ENCODE peak calls at places on chromosomes 4 and X, in four cellular contexts. E is astrocyte of the cerebellum; S is PC-3; U is CD8-positive, alpha-beta T cell. K is an unnamed sample.

GRCh38 chr4:15075875-15076274 is 73.6 kb downstream of the CPEB2 start:
- DNase-seq in S (no peak), U (no peak), E (no peak), K (no peak)

GRCh38 chr4:177052211-177052725 is 257.4 kb upstream of the NEIL3 start:
- DNase-seq in S (no peak), U (no peak), E (no peak), K (no peak)

GRCh38 chrX:128992107-128992971 is 531.0 kb downstream of the SMARCA1 start:
- DNase-seq in S (no peak), U (no peak), E (no peak), K (no peak)

GRCh38 chrX:103248553-103248952 is 6.4 kb downstream of the TCEAL8 start:
- DNase-seq in S (peak), U (no peak), E (peak), K (no peak)

GRCh38 chr4:16125571-16126445 is 42.0 kb upstream of the PROM1 start:
- DNase-seq in U (no peak), E (no peak), S (no peak), K (no peak)

GRCh38 chr4:39933689-39934590 is 43.8 kb downstream of the PDS5A start:
- DNase-seq in U (no peak), E (peak), S (no peak), K (no peak)

GRCh38 chr4:147760695-147761094 is 28.8 kb downstream of the ARHGAP10 start:
- DNase-seq in S (no peak), E (no peak), U (no peak), K (no peak)

GRCh38 chrX:109840585-109840984 is 107.5 kb upstream of the ACSL4 start:
- DNase-seq in E (peak), U (no peak), S (peak), K (peak)

GRCh38 chr4:95640337-95640736 is 91.6 kb upstream of the UNC5C start:
- DNase-seq in E (no peak), S (no peak), U (no peak), K (no peak)

GRCh38 chr4:13887010-13887409 is 259.5 kb upstream of the BOD1L1 start:
- DNase-seq in E (no peak), U (no peak), S (no peak), K (no peak)

GRCh38 chrX:87664381-87664780 is 146.8 kb downstream of the KLHL4 start:
- DNase-seq in E (peak), U (no peak), S (peak), K (no peak)

GRCh38 chr4:19051751-19052296 is 1030.3 kb upstream of the LCORL start:
- DNase-seq in E (no peak), U (no peak), S (no peak), K (no peak)

GRCh38 chrX:153510383-153510782 is 7.1 kb upstream of the ATP2B3 start:
- DNase-seq in U (no peak), S (no peak), E (no peak), K (no peak)

GRCh38 chr4:144712775-144713174 is 66.8 kb downstream of the HHIP start:
- DNase-seq in E (peak), S (peak), U (no peak), K (peak)

GRCh38 chr4:92303621-92304027 is at the start of gene GRID2:
- DNase-seq in U (no peak), S (peak), E (no peak), K (no peak)

GRCh38 chr4:183139058-183139740 is 40.1 kb downstream of the WWC2 start:
- DNase-seq in E (no peak), U (no peak), S (no peak), K (no peak)

GRCh38 chr4:128220286-128221235 is 67.1 kb downstream of the PGRMC2 start:
- DNase-seq in S (peak), U (no peak), E (peak), K (peak)

GRCh38 chrX:133215017-133215416 is 3.1 kb downstream of the TFDP3 start:
- DNase-seq in E (no peak), S (no peak), U (no peak), K (no peak)

GRCh38 chrX:28609917-28610613 is 22.8 kb downstream of the IL1RAPL1 start:
- DNase-seq in S (peak), E (no peak), U (no peak), K (no peak)

GRCh38 chrX:138191998-138192397 is 519.5 kb downstream of the FGF13 start:
- DNase-seq in U (no peak), E (peak), S (peak), K (no peak)

GRCh38 chr4:78464265-78464664 is 87.3 kb upstream of the ANXA3 start:
- DNase-seq in E (no peak), S (peak), U (no peak), K (no peak)

GRCh38 chrX:106481341-106481740 is 130.4 kb upstream of the RADX start:
- DNase-seq in S (peak), U (no peak), E (peak), K (no peak)

GRCh38 chrX:130878350-130879341 is 24.4 kb downstream of the ENOX2 start:
- DNase-seq in S (peak), U (no peak), E (peak), K (peak)

GRCh38 chrX:13829995-13830394 is 13.1 kb upstream of the GPM6B start:
- DNase-seq in S (no peak), U (no peak), E (no peak), K (no peak)

GRCh38 chrX:71910526-71911022 is at the start of gene NHSL2:
- DNase-seq in S (no peak), U (no peak), E (no peak), K (no peak)

GRCh38 chr4:80139668-80140067 is 57.6 kb upstream of the PRDM8 start:
- DNase-seq in U (no peak), S (no peak), E (no peak), K (no peak)

GRCh38 chr4:133997440-133997839 is 204.1 kb downstream of the PABPC4L start:
- DNase-seq in U (no peak), E (peak), S (peak), K (no peak)

GRCh38 chrX:48604701-48605100 is 7.4 kb downstream of the WDR13 start:
- DNase-seq in E (no peak), S (no peak), U (no peak), K (no peak)

GRCh38 chr4:151315212-151315886 is 10.1 kb downstream of the SH3D19 start:
- DNase-seq in E (no peak), S (peak), U (no peak), K (no peak)

GRCh38 chr4:96913437-96914075 is 1073.7 kb downstream of the PDHA2 start:
- DNase-seq in E (peak), S (peak), U (no peak), K (no peak)

GRCh38 chr4:42391981-42392380 is 5.3 kb upstream of the SHISA3 start:
- DNase-seq in U (no peak), E (no peak), S (no peak), K (no peak)

GRCh38 chr4:140005699-140006098 is 148.3 kb downstream of the MAML3 start:
- DNase-seq in U (no peak), E (no peak), S (peak), K (no peak)

GRCh38 chr4:188266386-188266785 is 127.1 kb downstream of the TRIML1 start:
- DNase-seq in E (no peak), U (no peak), S (no peak), K (no peak)

GRCh38 chr4:99832313-99832712 is 15.7 kb downstream of the DAPP1 start:
- DNase-seq in E (no peak), U (no peak), S (no peak), K (no peak)

GRCh38 chrX:101595739-101596419 is 21.9 kb downstream of the ARMCX6 start:
- DNase-seq in E (peak), S (peak), U (no peak), K (peak)

GRCh38 chr4:141706445-141706844 is 70.1 kb downstream of the IL15 start:
- DNase-seq in S (no peak), E (no peak), U (no peak), K (no peak)

GRCh38 chrX:40644821-40645358 is 2.5 kb downstream of the CXorf38 start:
- DNase-seq in E (peak), S (peak), U (no peak), K (peak)
- H3K4me3 ChIP-seq in E (peak), S (peak), U (peak), K (peak)

GRCh38 chr4:153434190-153434589 is 32.0 kb upstream of the TMEM131L start:
- DNase-seq in U (no peak), S (no peak), E (no peak), K (no peak)
- H3K4me3 ChIP-seq in U (no peak), S (no peak), E (no peak), K (no peak)

GRCh38 chr4:77167173-77167572 is 10.2 kb downstream of the CCNG2 start:
- DNase-seq in U (no peak), S (no peak), E (no peak), K (no peak)
- H3K4me3 ChIP-seq in U (no peak), S (no peak), E (no peak), K (no peak)

GRCh38 chr4:143455211-143455610 is 58.3 kb upstream of the SMARCA5 start:
- DNase-seq in U (no peak), S (no peak), E (no peak), K (no peak)
- H3K4me3 ChIP-seq in U (no peak), S (no peak), E (no peak), K (no peak)

DNA sequence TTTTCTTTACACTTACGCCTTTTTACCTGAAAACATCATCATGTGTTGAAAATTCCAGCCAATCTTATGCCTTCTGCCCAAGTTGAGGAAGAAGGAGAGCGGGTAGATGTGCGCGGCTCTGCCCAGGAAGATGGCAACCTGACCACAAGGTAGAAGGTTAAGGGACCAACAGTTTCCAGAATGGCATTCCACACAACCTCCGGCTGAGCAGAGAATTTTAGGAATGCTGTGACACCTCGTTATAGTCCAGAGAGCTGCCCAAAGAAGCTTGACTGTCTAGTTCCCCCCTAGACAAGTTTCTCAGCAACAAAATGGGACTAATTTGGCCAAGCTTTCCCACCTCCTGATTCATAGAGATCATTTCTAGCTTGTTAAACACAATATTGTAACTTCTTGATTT is 75.1 kb downstream of the CHST7 start:
- DNase-seq in U (no peak), E (no peak), S (no peak), K (no peak)
- H3K4me3 ChIP-seq in U (no peak), E (no peak), S (no peak), K (no peak)

DNA sequence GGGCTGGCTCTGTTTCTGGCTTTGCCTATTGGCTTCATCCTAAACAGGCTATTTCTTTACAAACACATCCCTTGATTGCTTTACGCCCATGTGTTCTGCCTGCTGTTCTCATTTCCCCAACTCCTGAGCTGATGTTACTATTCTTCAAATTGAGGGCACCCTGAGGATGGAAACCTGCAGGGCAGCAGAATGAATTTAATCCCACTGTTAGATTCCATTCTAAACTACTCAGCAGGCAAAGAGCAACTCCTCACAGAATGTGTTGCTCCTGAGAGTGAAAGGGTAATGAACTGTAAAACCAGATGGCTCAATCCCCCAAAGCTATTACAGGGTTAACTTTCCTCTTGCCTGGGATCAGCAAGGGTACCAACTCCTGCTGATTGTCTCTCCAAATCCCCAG is 75.7 kb downstream of the ANKRD50 start:
- DNase-seq in S (no peak), U (no peak), E (peak), K (no peak)
- H3K4me3 ChIP-seq in S (no peak), U (no peak), E (no peak), K (no peak)

GRCh38 chr4:1542516-1543320 is 136.5 kb upstream of the NKX1-1 start:
- DNase-seq in S (peak), E (no peak), U (no peak), K (no peak)

GRCh38 chr4:1540601-1541375 is 134.5 kb upstream of the NKX1-1 start:
- DNase-seq in S (peak), U (no peak), E (no peak), K (no peak)

GRCh38 chr4:1539859-1540600 is 133.8 kb upstream of the NKX1-1 start:
- DNase-seq in U (no peak), E (no peak), S (no peak), K (no peak)

GRCh38 chr4:1542226-1542490 is 135.9 kb upstream of the NKX1-1 start:
- DNase-seq in U (no peak), S (no peak), E (no peak), K (no peak)

GRCh38 chr4:1541449-1542225 is 135.4 kb upstream of the NKX1-1 start:
- DNase-seq in E (no peak), U (no peak), S (peak), K (no peak)
- H3K4me3 ChIP-seq in E (no peak), U (no peak), S (peak), K (no peak)

GRCh38 chr4:4438891-4439290 is 52.0 kb downstream of the NSG1 start:
- DNase-seq in U (no peak), S (no peak), E (no peak), K (no peak)
- H3K4me3 ChIP-seq in U (no peak), S (no peak), E (no peak), K (no peak)